ENCODE peak calls at places on chromosomes 3 and 15, in ten cellular contexts. M, W, I, V, P, D, Z, N, F and A are unnamed samples.

GRCh38 chr15:85750807-85751730 is 43.7 kb downstream of the KLHL25 start:
- DNase-seq in M (no peak), W (no peak), I (no peak), V (no peak), P (no peak), D (no peak), Z (no peak), N (no peak), F (no peak), A (no peak)

GRCh38 chr15:70058642-70059360 is 38.9 kb downstream of the TLE3 start:
- DNase-seq in M (no peak), W (no peak), I (no peak), V (no peak), P (no peak), D (no peak), Z (no peak), N (no peak), F (no peak), A (no peak)

GRCh38 chr3:115581347-115582135 is 41.8 kb upstream of the GAP43 start:
- DNase-seq in M (no peak), W (no peak), I (peak), V (no peak), P (no peak), D (no peak), Z (no peak), N (no peak), F (no peak), A (peak)

GRCh38 chr3:144265527-144266100 is 294.0 kb downstream of the DIPK2A start:
- DNase-seq in M (no peak), W (no peak), I (no peak), V (no peak), P (no peak), D (no peak), Z (no peak), N (no peak), F (no peak), A (no peak)

GRCh38 chr3:26245236-26245635 is 377.3 kb upstream of the LRRC3B start:
- DNase-seq in M (no peak), W (no peak), I (no peak), V (no peak), P (no peak), D (no peak), Z (no peak), N (no peak), F (no peak), A (peak)

GRCh38 chr3:74651885-74652284 is 37.4 kb upstream of the CNTN3 start:
- DNase-seq in M (no peak), W (no peak), I (no peak), V (no peak), P (no peak), D (no peak), Z (no peak), N (no peak), F (no peak), A (no peak)

GRCh38 chr3:37810788-37811187 is 50.9 kb upstream of the CTDSPL start:
- DNase-seq in M (no peak), W (no peak), I (no peak), V (no peak), P (no peak), D (no peak), Z (no peak), N (no peak), F (no peak), A (peak)

GRCh38 chr15:37015025-37015424 is 85.3 kb downstream of the MEIS2 start:
- DNase-seq in M (no peak), W (no peak), I (peak), V (no peak), P (no peak), D (no peak), Z (no peak), N (no peak), F (no peak), A (peak)

GRCh38 chr15:70328137-70329115 is 230.7 kb upstream of the TLE3 start:
- DNase-seq in M (peak), W (no peak), I (peak), V (peak), P (peak), D (no peak), Z (no peak), N (no peak), F (no peak), A (no peak)

GRCh38 chr15:37981781-37982180 is 47.3 kb downstream of the TMCO5A start:
- DNase-seq in M (no peak), W (no peak), I (peak), V (no peak), P (no peak), D (no peak), Z (peak), N (no peak), F (no peak), A (peak)